ENCODE peak calls at places on chromosomes 6 and 20, in four cellular contexts. One of them, this sample, is unnamed.
A peak's percentile ranks its signal among the peaks of the same experiment; 100 is the strongest.

GRCh38 chr20:49676581-49677291 is 36.9 kb downstream of the B4GALT5 start:
- DNase-seq in RWPE1: peak; percentile 94
- DNase-seq in tibial artery: no peak
- DNase-seq in fibroblast of lung: peak; percentile 78
- DNase-seq in this sample: peak; percentile 42

GRCh38 chr6:155026366-155027045 is 31.4 kb downstream of the TIAM2 start:
- DNase-seq in RWPE1: peak; percentile 90
- DNase-seq in tibial artery: peak; percentile 88
- DNase-seq in fibroblast of lung: peak; percentile 85
- DNase-seq in this sample: peak; percentile 87

GRCh38 chr6:42498473-42499128 is 46.9 kb upstream of the TRERF1 start:
- DNase-seq in RWPE1: no peak
- DNase-seq in tibial artery: no peak
- DNase-seq in fibroblast of lung: no peak
- DNase-seq in this sample: no peak

GRCh38 chr6:82182756-82183155 is 64.8 kb downstream of the IBTK start:
- DNase-seq in RWPE1: peak; percentile 0
- DNase-seq in tibial artery: no peak
- DNase-seq in fibroblast of lung: peak; percentile 69
- DNase-seq in this sample: peak; percentile 64

GRCh38 chr6:111880181-111880944 is 7.1 kb upstream of the FYN start:
- DNase-seq in RWPE1: peak; percentile 7
- DNase-seq in tibial artery: no peak
- DNase-seq in fibroblast of lung: peak; percentile 76
- DNase-seq in this sample: peak; percentile 51

GRCh38 chr6:42237857-42238256 is 20.2 kb upstream of the MRPS10 start:
- DNase-seq in RWPE1: no peak
- DNase-seq in tibial artery: no peak
- DNase-seq in fibroblast of lung: no peak
- DNase-seq in this sample: no peak

GRCh38 chr6:25404693-25405169 is 125.6 kb downstream of the CARMIL1 start:
- DNase-seq in RWPE1: no peak
- DNase-seq in tibial artery: no peak
- DNase-seq in fibroblast of lung: no peak
- DNase-seq in this sample: no peak

GRCh38 chr6:9484686-9485085 is 930.2 kb downstream of the TFAP2A start:
- DNase-seq in RWPE1: no peak
- DNase-seq in tibial artery: no peak
- DNase-seq in fibroblast of lung: no peak
- DNase-seq in this sample: no peak

GRCh38 chr20:57651977-57652864 is 32.0 kb upstream of the ZBP1 start:
- DNase-seq in RWPE1: no peak
- DNase-seq in tibial artery: peak; percentile 65
- DNase-seq in fibroblast of lung: no peak
- DNase-seq in this sample: no peak

GRCh38 chr6:166417285-166417691 is 34.5 kb upstream of the MPC1 start:
- DNase-seq in RWPE1: no peak
- DNase-seq in tibial artery: peak; percentile 10
- DNase-seq in fibroblast of lung: no peak
- DNase-seq in this sample: no peak

GRCh38 chr6:66897576-66897975 is 1190.5 kb upstream of the EYS start:
- DNase-seq in RWPE1: no peak
- DNase-seq in tibial artery: no peak
- DNase-seq in fibroblast of lung: peak; percentile 60
- DNase-seq in this sample: no peak

GRCh38 chr20:29740951-29741593 is 1516.4 kb upstream of the DEFB115 start:
- DNase-seq in RWPE1: no peak
- DNase-seq in tibial artery: peak; percentile 40
- DNase-seq in fibroblast of lung: no peak
- DNase-seq in this sample: no peak

GRCh38 chr6:72316675-72317380 is 305.0 kb upstream of the KCNQ5 start:
- DNase-seq in RWPE1: no peak
- DNase-seq in tibial artery: peak; percentile 53
- DNase-seq in fibroblast of lung: no peak
- DNase-seq in this sample: no peak

GRCh38 chr20:62122659-62123449 is 579 bp downstream of the LSM14B start:
- DNase-seq in RWPE1: peak; percentile 70
- DNase-seq in tibial artery: peak; percentile 79
- DNase-seq in fibroblast of lung: no peak
- DNase-seq in this sample: no peak

GRCh38 chr6:123105561-123105960 is 109.5 kb downstream of the CLVS2 start:
- DNase-seq in RWPE1: no peak
- DNase-seq in tibial artery: no peak
- DNase-seq in fibroblast of lung: no peak
- DNase-seq in this sample: no peak

GRCh38 chr6:40535784-40536380 is 51.3 kb downstream of the LRFN2 start:
- DNase-seq in RWPE1: no peak
- DNase-seq in tibial artery: no peak
- DNase-seq in fibroblast of lung: no peak
- DNase-seq in this sample: no peak

GRCh38 chr6:48671506-48671905 is 560.5 kb upstream of the PTCHD4 start:
- DNase-seq in RWPE1: no peak
- DNase-seq in tibial artery: no peak
- DNase-seq in fibroblast of lung: no peak
- DNase-seq in this sample: no peak

GRCh38 chr6:143337201-143337949 is 113.1 kb downstream of the ADAT2 start:
- DNase-seq in RWPE1: no peak
- DNase-seq in tibial artery: no peak
- DNase-seq in fibroblast of lung: no peak
- DNase-seq in this sample: no peak

GRCh38 chr20:6000851-6001250 is 50.4 kb downstream of the MCM8 start:
- DNase-seq in RWPE1: no peak
- DNase-seq in tibial artery: no peak
- DNase-seq in fibroblast of lung: no peak
- DNase-seq in this sample: no peak

GRCh38 chr6:144853603-144854002 is 568.5 kb downstream of the UTRN start:
- DNase-seq in RWPE1: no peak
- DNase-seq in tibial artery: no peak
- DNase-seq in fibroblast of lung: no peak
- DNase-seq in this sample: no peak

GRCh38 chr6:39841291-39841690 is 49.1 kb downstream of the DAAM2 start:
- DNase-seq in RWPE1: no peak
- DNase-seq in tibial artery: no peak
- DNase-seq in fibroblast of lung: peak; percentile 39
- DNase-seq in this sample: no peak

GRCh38 chr6:19472168-19472567 is 365.0 kb upstream of the ID4 start:
- DNase-seq in RWPE1: peak; percentile 82
- DNase-seq in tibial artery: no peak
- DNase-seq in fibroblast of lung: peak; percentile 98
- DNase-seq in this sample: peak; percentile 90

GRCh38 chr20:58709013-58709702 is 16.6 kb downstream of the NPEPL1 start:
- DNase-seq in RWPE1: no peak
- DNase-seq in tibial artery: no peak
- DNase-seq in fibroblast of lung: no peak
- DNase-seq in this sample: no peak

GRCh38 chr6:14876778-14877613 is 368.9 kb upstream of the JARID2 start:
- DNase-seq in RWPE1: peak; percentile 70
- DNase-seq in tibial artery: no peak
- DNase-seq in fibroblast of lung: peak; percentile 86
- DNase-seq in this sample: peak; percentile 73

GRCh38 chr6:141963543-141964295 is 169.0 kb upstream of the GJE1 start:
- DNase-seq in RWPE1: no peak
- DNase-seq in tibial artery: no peak
- DNase-seq in fibroblast of lung: peak; percentile 11
- DNase-seq in this sample: no peak

GRCh38 chr6:84043555-84043954 is 10.0 kb downstream of the MRAP2 start:
- DNase-seq in RWPE1: no peak
- DNase-seq in tibial artery: no peak
- DNase-seq in fibroblast of lung: no peak
- DNase-seq in this sample: no peak

GRCh38 chr6:106858653-106859092 is 115.9 kb downstream of the CD24 start:
- DNase-seq in RWPE1: peak; percentile 35
- DNase-seq in tibial artery: no peak
- DNase-seq in fibroblast of lung: peak; percentile 94
- DNase-seq in this sample: peak; percentile 28

GRCh38 chr20:60268502-60268901 is 310.3 kb downstream of the CDH26 start:
- DNase-seq in RWPE1: peak; percentile 38
- DNase-seq in tibial artery: no peak
- DNase-seq in fibroblast of lung: no peak
- DNase-seq in this sample: no peak

GRCh38 chr6:148517518-148517917 is 174.9 kb downstream of the SASH1 start:
- DNase-seq in RWPE1: no peak
- DNase-seq in tibial artery: no peak
- DNase-seq in fibroblast of lung: no peak
- DNase-seq in this sample: no peak

GRCh38 chr6:41272591-41273175 is 13.8 kb downstream of the TREM1 start:
- DNase-seq in RWPE1: no peak
- DNase-seq in tibial artery: no peak
- DNase-seq in fibroblast of lung: no peak
- DNase-seq in this sample: no peak

GRCh38 chr6:44342489-44342888 is at the start of gene SPATS1:
- DNase-seq in RWPE1: no peak
- DNase-seq in tibial artery: no peak
- DNase-seq in fibroblast of lung: no peak
- DNase-seq in this sample: no peak

GRCh38 chr20:56685879-56686278 is 56.8 kb downstream of the TFAP2C start:
- DNase-seq in RWPE1: no peak
- DNase-seq in tibial artery: no peak
- DNase-seq in fibroblast of lung: no peak
- DNase-seq in this sample: no peak

DNA sequence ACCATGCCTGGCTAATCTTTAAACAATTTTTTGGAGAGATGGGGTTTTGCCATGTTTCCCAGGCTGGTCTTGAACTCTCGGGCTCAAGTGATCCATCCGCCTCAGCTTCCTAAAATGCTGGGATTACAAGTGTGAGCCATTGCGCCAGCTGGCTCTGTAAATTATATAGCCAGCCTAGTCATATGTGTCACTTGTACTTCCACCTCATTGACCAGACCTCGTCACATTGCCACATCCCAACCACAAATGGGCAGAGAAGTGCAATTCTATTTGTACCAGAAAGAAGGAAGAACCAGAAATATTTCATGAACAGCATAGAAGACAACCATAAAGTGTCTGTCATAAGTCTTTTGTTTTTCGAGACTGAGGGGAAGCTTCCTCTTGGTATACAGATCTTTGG is 304.9 kb upstream of the RNF24 start:
- DNase-seq in RWPE1: no peak
- DNase-seq in tibial artery: no peak
- DNase-seq in fibroblast of lung: no peak
- DNase-seq in this sample: no peak
- TF ChIP-seq CTCF in RWPE1: no peak
- TF ChIP-seq CTCF in tibial artery: no peak
- TF ChIP-seq CTCF in fibroblast of lung: no peak
- TF ChIP-seq CTCF in this sample: no peak

GRCh38 chr6:7529141-7529540 is 12.3 kb upstream of the DSP start:
- DNase-seq in RWPE1: no peak
- DNase-seq in tibial artery: no peak
- DNase-seq in fibroblast of lung: peak; percentile 18
- DNase-seq in this sample: no peak

GRCh38 chr6:7532232-7532631 is 9.2 kb upstream of the DSP start:
- DNase-seq in RWPE1: peak; percentile 56
- DNase-seq in tibial artery: no peak
- DNase-seq in fibroblast of lung: no peak
- DNase-seq in this sample: no peak

GRCh38 chr6:7535498-7535897 is 6.0 kb upstream of the DSP start:
- DNase-seq in RWPE1: no peak
- DNase-seq in tibial artery: no peak
- DNase-seq in fibroblast of lung: peak; percentile 64
- DNase-seq in this sample: peak; percentile 67

GRCh38 chr6:7534192-7534591 is 7.3 kb upstream of the DSP start:
- DNase-seq in RWPE1: no peak
- DNase-seq in tibial artery: no peak
- DNase-seq in fibroblast of lung: no peak
- DNase-seq in this sample: no peak

GRCh38 chr6:7532821-7533220 is 8.7 kb upstream of the DSP start:
- DNase-seq in RWPE1: no peak
- DNase-seq in tibial artery: no peak
- DNase-seq in fibroblast of lung: no peak
- DNase-seq in this sample: no peak
- TF ChIP-seq CTCF in RWPE1: no peak
- TF ChIP-seq CTCF in tibial artery: no peak
- TF ChIP-seq CTCF in fibroblast of lung: no peak
- TF ChIP-seq CTCF in this sample: no peak

GRCh38 chr20:47296950-47297349 is 59.5 kb downstream of the ZMYND8 start:
- DNase-seq in RWPE1: no peak
- DNase-seq in tibial artery: peak; percentile 42
- DNase-seq in fibroblast of lung: no peak
- DNase-seq in this sample: no peak
- TF ChIP-seq CTCF in RWPE1: no peak
- TF ChIP-seq CTCF in tibial artery: no peak
- TF ChIP-seq CTCF in fibroblast of lung: no peak
- TF ChIP-seq CTCF in this sample: peak; percentile 26

DNA sequence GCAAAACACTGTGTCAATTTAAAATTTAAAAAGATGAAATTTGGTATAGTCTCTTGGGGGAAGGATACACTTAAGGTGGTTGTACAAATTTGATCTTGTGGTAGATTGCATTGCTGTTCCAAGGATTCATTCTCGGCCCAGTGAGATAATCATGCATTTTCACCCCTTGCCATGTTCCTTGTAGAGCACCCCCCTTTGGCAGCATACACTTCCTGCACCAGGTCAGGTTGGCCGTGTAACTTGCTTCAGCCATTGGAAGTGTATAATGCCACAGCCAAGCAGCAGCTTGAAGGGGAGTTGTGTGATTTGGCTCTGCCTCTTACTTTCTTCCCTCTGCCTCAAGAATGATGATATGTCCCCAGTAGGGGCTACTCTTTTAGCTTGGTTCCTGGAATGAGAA is 21.9 kb downstream of the CCN2 start:
- DNase-seq in RWPE1: no peak
- DNase-seq in tibial artery: no peak
- DNase-seq in fibroblast of lung: no peak
- DNase-seq in this sample: no peak
- TF ChIP-seq CTCF in RWPE1: no peak
- TF ChIP-seq CTCF in tibial artery: no peak
- TF ChIP-seq CTCF in fibroblast of lung: no peak
- TF ChIP-seq CTCF in this sample: peak; percentile 29

GRCh38 chr6:32971581-32972352 is 3.4 kb downstream of the BRD2 start:
- DNase-seq in RWPE1: peak; percentile 97
- DNase-seq in tibial artery: peak; percentile 100
- DNase-seq in fibroblast of lung: peak; percentile 100
- DNase-seq in this sample: peak; percentile 100
- TF ChIP-seq CTCF in RWPE1: no peak
- TF ChIP-seq CTCF in tibial artery: no peak
- TF ChIP-seq CTCF in fibroblast of lung: no peak
- TF ChIP-seq CTCF in this sample: no peak

GRCh38 chr20:52105573-52106422 is 85.8 kb downstream of the ZFP64 start:
- DNase-seq in RWPE1: peak; percentile 79
- DNase-seq in tibial artery: no peak
- DNase-seq in fibroblast of lung: peak; percentile 57
- DNase-seq in this sample: peak; percentile 17
- TF ChIP-seq CTCF in RWPE1: peak; percentile 77
- TF ChIP-seq CTCF in tibial artery: no peak
- TF ChIP-seq CTCF in fibroblast of lung: no peak
- TF ChIP-seq CTCF in this sample: peak; percentile 65